ENCODE peak calls at places on chromosome 20, in four cellular contexts. One of them, this sample, is unnamed.

GRCh38 chr20:7031222-7031621 is 263.7 kb downstream of the BMP2 start:
- DNase-seq in CD8-positive, alpha-beta memory T cell: no peak
- DNase-seq in transverse colon: no peak
- DNase-seq in H9: no peak
- DNase-seq in this sample: no peak

GRCh38 chr20:58722877-58723627 is 30.5 kb downstream of the NPEPL1 start:
- DNase-seq in H9: no peak
- DNase-seq in transverse colon: no peak
- DNase-seq in CD8-positive, alpha-beta memory T cell: no peak
- DNase-seq in this sample: no peak

GRCh38 chr20:48326434-48326691 is 501.4 kb downstream of the PREX1 start:
- DNase-seq in transverse colon: no peak
- DNase-seq in CD8-positive, alpha-beta memory T cell: no peak
- DNase-seq in H9: no peak
- DNase-seq in this sample: no peak

GRCh38 chr20:23156170-23156841 is 70.2 kb upstream of the CD93 start:
- DNase-seq in H9: peak; percentile 27
- DNase-seq in transverse colon: peak; percentile 40
- DNase-seq in CD8-positive, alpha-beta memory T cell: no peak
- DNase-seq in this sample: no peak

GRCh38 chr20:7728373-7728772 is 211.9 kb downstream of the HAO1 start:
- DNase-seq in CD8-positive, alpha-beta memory T cell: no peak
- DNase-seq in transverse colon: no peak
- DNase-seq in H9: no peak
- DNase-seq in this sample: no peak

GRCh38 chr20:60921021-60921622 is 330.9 kb upstream of the CDH4 start:
- DNase-seq in CD8-positive, alpha-beta memory T cell: no peak
- DNase-seq in transverse colon: no peak
- DNase-seq in H9: peak; percentile 51
- DNase-seq in this sample: no peak

GRCh38 chr20:51656726-51657260 is 111.4 kb downstream of the ATP9A start:
- DNase-seq in transverse colon: no peak
- DNase-seq in CD8-positive, alpha-beta memory T cell: no peak
- DNase-seq in H9: no peak
- DNase-seq in this sample: no peak

GRCh38 chr20:38985603-38986170 is 23.5 kb downstream of the DHX35 start:
- DNase-seq in transverse colon: no peak
- DNase-seq in H9: no peak
- DNase-seq in CD8-positive, alpha-beta memory T cell: no peak
- DNase-seq in this sample: no peak

GRCh38 chr20:44142416-44142815 is 44.6 kb downstream of the JPH2 start:
- DNase-seq in H9: no peak
- DNase-seq in CD8-positive, alpha-beta memory T cell: no peak
- DNase-seq in transverse colon: no peak
- DNase-seq in this sample: no peak

GRCh38 chr20:12824353-12824752 is 184.4 kb upstream of the SPTLC3 start:
- DNase-seq in H9: no peak
- DNase-seq in transverse colon: no peak
- DNase-seq in CD8-positive, alpha-beta memory T cell: no peak
- DNase-seq in this sample: no peak

GRCh38 chr20:39910536-39910935 is 778.5 kb downstream of the MAFB start:
- DNase-seq in CD8-positive, alpha-beta memory T cell: no peak
- DNase-seq in H9: no peak
- DNase-seq in transverse colon: peak; percentile 10
- DNase-seq in this sample: no peak

GRCh38 chr20:17911927-17912326 is 56.7 kb downstream of the SNX5 start:
- DNase-seq in transverse colon: no peak
- DNase-seq in CD8-positive, alpha-beta memory T cell: no peak
- DNase-seq in H9: no peak
- DNase-seq in this sample: no peak

GRCh38 chr20:32737371-32738223 is 5.7 kb downstream of the COMMD7 start:
- DNase-seq in H9: no peak
- DNase-seq in transverse colon: no peak
- DNase-seq in CD8-positive, alpha-beta memory T cell: peak; percentile 56
- DNase-seq in this sample: no peak

GRCh38 chr20:53922901-53923314 is 147.5 kb downstream of the BCAS1 start:
- DNase-seq in H9: no peak
- DNase-seq in transverse colon: peak; percentile 29
- DNase-seq in CD8-positive, alpha-beta memory T cell: no peak
- DNase-seq in this sample: no peak

GRCh38 chr20:59441306-59441705 is 140.9 kb downstream of the EDN3 start:
- DNase-seq in H9: no peak
- DNase-seq in CD8-positive, alpha-beta memory T cell: no peak
- DNase-seq in transverse colon: no peak
- DNase-seq in this sample: no peak

GRCh38 chr20:31707994-31708744 is 14.5 kb downstream of the BCL2L1 start:
- DNase-seq in H9: peak; percentile 58
- DNase-seq in CD8-positive, alpha-beta memory T cell: no peak
- DNase-seq in transverse colon: peak; percentile 83
- DNase-seq in this sample: no peak

GRCh38 chr20:59031326-59032022 is 661 bp downstream of the ATP5F1E start:
- DNase-seq in H9: no peak
- DNase-seq in CD8-positive, alpha-beta memory T cell: no peak
- DNase-seq in transverse colon: no peak
- DNase-seq in this sample: no peak

GRCh38 chr20:19947611-19948264 is 69.4 kb upstream of the NAA20 start:
- DNase-seq in H9: peak; percentile 73
- DNase-seq in CD8-positive, alpha-beta memory T cell: no peak
- DNase-seq in transverse colon: no peak
- DNase-seq in this sample: no peak

GRCh38 chr20:48697845-48698491 is 129.8 kb downstream of the PREX1 start:
- DNase-seq in transverse colon: peak; percentile 51
- DNase-seq in H9: no peak
- DNase-seq in CD8-positive, alpha-beta memory T cell: peak; percentile 26
- DNase-seq in this sample: no peak

GRCh38 chr20:46455729-46456128 is 49.3 kb upstream of the ELMO2 start:
- DNase-seq in H9: no peak
- DNase-seq in transverse colon: no peak
- DNase-seq in CD8-positive, alpha-beta memory T cell: no peak
- DNase-seq in this sample: no peak

GRCh38 chr20:40938020-40938419 is 90.6 kb upstream of the TOP1 start:
- DNase-seq in H9: peak; percentile 52
- DNase-seq in transverse colon: no peak
- DNase-seq in CD8-positive, alpha-beta memory T cell: no peak
- DNase-seq in this sample: no peak

GRCh38 chr20:63873477-63873971 is 8.5 kb downstream of the TPD52L2 start:
- DNase-seq in CD8-positive, alpha-beta memory T cell: no peak
- DNase-seq in transverse colon: peak; percentile 36
- DNase-seq in H9: no peak
- DNase-seq in this sample: no peak

GRCh38 chr20:60332523-60332922 is 374.3 kb downstream of the CDH26 start:
- DNase-seq in transverse colon: no peak
- DNase-seq in CD8-positive, alpha-beta memory T cell: no peak
- DNase-seq in H9: no peak
- DNase-seq in this sample: no peak

GRCh38 chr20:22690616-22691179 is 106.3 kb upstream of the FOXA2 start:
- DNase-seq in CD8-positive, alpha-beta memory T cell: no peak
- DNase-seq in H9: no peak
- DNase-seq in transverse colon: no peak
- DNase-seq in this sample: no peak

GRCh38 chr20:37932919-37933318 is 30.0 kb downstream of the VSTM2L start:
- DNase-seq in CD8-positive, alpha-beta memory T cell: no peak
- DNase-seq in transverse colon: no peak
- DNase-seq in H9: no peak
- DNase-seq in this sample: no peak

GRCh38 chr20:34365765-34366213 is 2.7 kb downstream of the ITCH start:
- DNase-seq in H9: no peak
- DNase-seq in CD8-positive, alpha-beta memory T cell: no peak
- DNase-seq in transverse colon: no peak
- DNase-seq in this sample: no peak

GRCh38 chr20:33977535-33977934 is 16.2 kb upstream of the RALY start:
- DNase-seq in transverse colon: no peak
- DNase-seq in CD8-positive, alpha-beta memory T cell: no peak
- DNase-seq in H9: no peak
- DNase-seq in this sample: no peak

GRCh38 chr20:37864275-37864674 is 38.7 kb upstream of the VSTM2L start:
- DNase-seq in H9: no peak
- DNase-seq in transverse colon: no peak
- DNase-seq in CD8-positive, alpha-beta memory T cell: no peak
- DNase-seq in this sample: no peak

GRCh38 chr20:48383252-48383651 is 444.5 kb downstream of the PREX1 start:
- DNase-seq in transverse colon: no peak
- DNase-seq in H9: no peak
- DNase-seq in CD8-positive, alpha-beta memory T cell: no peak
- DNase-seq in this sample: no peak

GRCh38 chr20:64044484-64045247 is 4.8 kb downstream of the SOX18 start:
- DNase-seq in H9: no peak
- DNase-seq in transverse colon: no peak
- DNase-seq in CD8-positive, alpha-beta memory T cell: no peak
- DNase-seq in this sample: no peak

GRCh38 chr20:1711826-1712601 is 54.4 kb upstream of the SIRPG start:
- DNase-seq in transverse colon: no peak
- DNase-seq in CD8-positive, alpha-beta memory T cell: no peak
- DNase-seq in H9: no peak
- DNase-seq in this sample: no peak

GRCh38 chr20:12970372-12970821 is 38.4 kb upstream of the SPTLC3 start:
- DNase-seq in H9: no peak
- DNase-seq in CD8-positive, alpha-beta memory T cell: no peak
- DNase-seq in transverse colon: peak; percentile 9
- DNase-seq in this sample: peak; percentile 22

GRCh38 chr20:10665791-10666190 is 8.0 kb downstream of the JAG1 start:
- DNase-seq in transverse colon: no peak
- DNase-seq in CD8-positive, alpha-beta memory T cell: no peak
- DNase-seq in H9: peak; percentile 51
- DNase-seq in this sample: no peak
- H3K4me1 ChIP-seq in transverse colon: peaks cover 15% of the 10 kb centered on the region
- H3K4me1 ChIP-seq in CD8-positive, alpha-beta memory T cell: no peaks in the 10 kb centered on the region
- H3K4me1 ChIP-seq in H9: peaks cover 29% of the 10 kb centered on the region
- H3K4me1 ChIP-seq in this sample: peaks cover 16% of the 10 kb centered on the region

DNA sequence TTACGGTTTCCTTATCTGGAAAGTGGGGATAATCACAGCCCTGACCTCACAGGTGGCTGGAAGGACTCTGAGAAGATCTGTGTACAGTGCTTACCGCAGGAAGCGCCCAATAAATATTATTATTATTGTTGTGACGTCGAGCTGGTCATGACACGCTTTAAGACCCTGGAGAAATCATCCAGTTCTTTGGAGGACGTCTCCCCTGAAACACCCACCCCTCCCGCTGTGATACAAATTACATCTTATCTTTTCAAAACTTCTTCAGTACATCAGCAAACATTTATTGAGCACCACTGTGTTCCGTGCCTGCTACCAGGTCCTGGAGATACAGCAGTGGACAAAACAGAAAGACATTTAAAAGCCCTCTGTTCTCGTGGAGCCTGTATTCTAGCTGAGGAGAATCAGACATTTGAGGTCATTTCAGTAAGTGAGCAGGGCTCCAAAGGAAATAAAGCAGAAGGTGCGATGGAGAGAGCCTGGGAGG is 118.7 kb downstream of the CEBPB start:
- DNase-seq in CD8-positive, alpha-beta memory T cell: no peak
- DNase-seq in H9: no peak
- DNase-seq in transverse colon: no peak
- DNase-seq in this sample: no peak
- H3K4me1 ChIP-seq in CD8-positive, alpha-beta memory T cell: no peaks in the 10 kb centered on the region
- H3K4me1 ChIP-seq in H9: peaks cover 5% of the 10 kb centered on the region
- H3K4me1 ChIP-seq in transverse colon: peaks cover 23% of the 10 kb centered on the region
- H3K4me1 ChIP-seq in this sample: peaks cover 5% of the 10 kb centered on the region

GRCh38 chr20:45340236-45340847 is 7.9 kb downstream of the SDC4 start:
- DNase-seq in H9: no peak
- DNase-seq in transverse colon: no peak
- DNase-seq in CD8-positive, alpha-beta memory T cell: no peak
- DNase-seq in this sample: no peak
- H3K4me1 ChIP-seq in H9: peaks cover 35% of the 10 kb centered on the region
- H3K4me1 ChIP-seq in transverse colon: peaks cover 69% of the 10 kb centered on the region
- H3K4me1 ChIP-seq in CD8-positive, alpha-beta memory T cell: no peaks in the 10 kb centered on the region
- H3K4me1 ChIP-seq in this sample: peaks cover 24% of the 10 kb centered on the region

GRCh38 chr20:36855241-36855657 is 20.7 kb upstream of the TLDC2 start:
- DNase-seq in H9: no peak
- DNase-seq in transverse colon: no peak
- DNase-seq in CD8-positive, alpha-beta memory T cell: no peak
- DNase-seq in this sample: no peak

GRCh38 chr20:36856691-36857635 is 19.0 kb upstream of the TLDC2 start:
- DNase-seq in H9: no peak
- DNase-seq in transverse colon: no peak
- DNase-seq in CD8-positive, alpha-beta memory T cell: no peak
- DNase-seq in this sample: no peak

GRCh38 chr20:36852187-36852586 is 23.8 kb upstream of the TLDC2 start:
- DNase-seq in CD8-positive, alpha-beta memory T cell: no peak
- DNase-seq in transverse colon: no peak
- DNase-seq in H9: no peak
- DNase-seq in this sample: no peak

GRCh38 chr20:36856196-36856595 is 19.7 kb upstream of the TLDC2 start:
- DNase-seq in transverse colon: no peak
- DNase-seq in H9: no peak
- DNase-seq in CD8-positive, alpha-beta memory T cell: no peak
- DNase-seq in this sample: no peak

GRCh38 chr20:36854343-36855240 is 21.3 kb upstream of the TLDC2 start:
- DNase-seq in transverse colon: peak; percentile 65
- DNase-seq in CD8-positive, alpha-beta memory T cell: no peak
- DNase-seq in H9: no peak
- DNase-seq in this sample: no peak
- H3K4me1 ChIP-seq in transverse colon: peaks cover 36% of the 10 kb centered on the region
- H3K4me1 ChIP-seq in CD8-positive, alpha-beta memory T cell: peaks cover 17% of the 10 kb centered on the region
- H3K4me1 ChIP-seq in H9: no peaks in the 10 kb centered on the region
- H3K4me1 ChIP-seq in this sample: no peaks in the 10 kb centered on the region

GRCh38 chr20:62650551-62651284 is 8.4 kb downstream of the SLCO4A1 start:
- DNase-seq in H9: no peak
- DNase-seq in transverse colon: no peak
- DNase-seq in CD8-positive, alpha-beta memory T cell: no peak
- DNase-seq in this sample: no peak

GRCh38 chr20:62652894-62653305 is 10.6 kb downstream of the SLCO4A1 start:
- DNase-seq in transverse colon: no peak
- DNase-seq in H9: no peak
- DNase-seq in CD8-positive, alpha-beta memory T cell: no peak
- DNase-seq in this sample: no peak

GRCh38 chr20:62653373-62653772 is 11.1 kb downstream of the SLCO4A1 start:
- DNase-seq in H9: no peak
- DNase-seq in transverse colon: no peak
- DNase-seq in CD8-positive, alpha-beta memory T cell: no peak
- DNase-seq in this sample: no peak

GRCh38 chr20:62651285-62652021 is 9.2 kb downstream of the SLCO4A1 start:
- DNase-seq in CD8-positive, alpha-beta memory T cell: peak; percentile 95
- DNase-seq in transverse colon: peak; percentile 88
- DNase-seq in H9: no peak
- DNase-seq in this sample: no peak

GRCh38 chr20:62652051-62652893 is 10.0 kb downstream of the SLCO4A1 start:
- DNase-seq in CD8-positive, alpha-beta memory T cell: peak; percentile 83
- DNase-seq in H9: no peak
- DNase-seq in transverse colon: peak; percentile 94
- DNase-seq in this sample: no peak
- H3K4me1 ChIP-seq in CD8-positive, alpha-beta memory T cell: peaks cover 29% of the 10 kb centered on the region
- H3K4me1 ChIP-seq in H9: no peaks in the 10 kb centered on the region
- H3K4me1 ChIP-seq in transverse colon: peaks cover 34% of the 10 kb centered on the region
- H3K4me1 ChIP-seq in this sample: no peaks in the 10 kb centered on the region

This sample was measured in iPS DF 6.9.